ENCODE peak calls at places on chromosomes 3 and 15, in four cellular contexts. U, M, K and G are unnamed samples.

GRCh38 chr15:44207643-44208042 is 12.6 kb upstream of the FRMD5 start:
- DNase-seq in U (no peak), M (no peak), K (peak), G (peak)

GRCh38 chr3:37466660-37467359 is 292.4 kb upstream of the LRRFIP2 start:
- DNase-seq in U (no peak), M (no peak), K (no peak), G (no peak)

GRCh38 chr3:100603449-100603848 is 6.0 kb upstream of the ADGRG7 start:
- DNase-seq in U (peak), M (no peak), K (peak), G (peak)

GRCh38 chr3:188931531-188931930 is 240.2 kb upstream of the TPRG1 start:
- DNase-seq in U (no peak), M (no peak), K (peak), G (peak)

GRCh38 chr3:66450389-66451022 is 50.3 kb downstream of the LRIG1 start:
- DNase-seq in U (peak), M (no peak), K (peak), G (peak)

GRCh38 chr3:152638707-152639450 is 196.1 kb upstream of the P2RY1 start:
- DNase-seq in U (peak), M (no peak), K (no peak), G (no peak)

GRCh38 chr3:195003006-195003892 is 267.7 kb downstream of the XXYLT1 start:
- DNase-seq in U (peak), M (peak), K (no peak), G (no peak)

GRCh38 chr3:124256156-124256555 is 264.2 kb upstream of the ROPN1 start:
- DNase-seq in U (peak), M (no peak), K (no peak), G (no peak)

GRCh38 chr15:39558421-39558820 is 22.5 kb upstream of the THBS1 start:
- DNase-seq in U (peak), M (no peak), K (no peak), G (no peak)

GRCh38 chr3:136960838-136961836 is 3.4 kb downstream of the IL20RB start:
- DNase-seq in U (no peak), M (no peak), K (peak), G (peak)

GRCh38 chr3:127384717-127385539 is 97.1 kb upstream of the PRR20G start:
- DNase-seq in U (no peak), M (no peak), K (no peak), G (no peak)

GRCh38 chr3:155286745-155287144 is 6.7 kb downstream of the STRIT1 start:
- DNase-seq in U (no peak), M (no peak), K (no peak), G (no peak)

GRCh38 chr3:143170676-143171075 is 51.1 kb downstream of the CHST2 start:
- DNase-seq in U (no peak), M (no peak), K (no peak), G (no peak)

GRCh38 chr3:112086018-112086854 is at the start of gene C3orf52:
- DNase-seq in U (peak), M (peak), K (peak), G (peak)

GRCh38 chr3:63067999-63068645 is 192.9 kb upstream of the CADPS start:
- DNase-seq in U (peak), M (no peak), K (peak), G (peak)

GRCh38 chr15:67803996-67804843 is 21.1 kb upstream of the SKOR1 start:
- DNase-seq in U (no peak), M (no peak), K (no peak), G (no peak)

GRCh38 chr3:23948761-23949160 is 3.7 kb downstream of the NR1D2 start:
- DNase-seq in U (no peak), M (no peak), K (peak), G (peak)

GRCh38 chr3:47007001-47007400 is 27.5 kb downstream of the NBEAL2 start:
- DNase-seq in U (no peak), M (no peak), K (no peak), G (no peak)

GRCh38 chr3:71317749-71318458 is 265.6 kb downstream of the FOXP1 start:
- DNase-seq in U (no peak), M (no peak), K (no peak), G (peak)

GRCh38 chr3:100463002-100463401 is 29.4 kb upstream of the TMEM45A start:
- DNase-seq in U (peak), M (no peak), K (peak), G (peak)

GRCh38 chr15:64836023-64836536 is 5.6 kb upstream of the PLEKHO2 start:
- DNase-seq in U (no peak), M (no peak), K (no peak), G (no peak)